ENCODE peak calls at places on chromosomes 6 and 20, in seven cellular contexts. T, E, Y, J, H, B and V are unnamed samples. For H3K27me3, the result is how much of the 10 kb centered on the place peaks cover.

GRCh38 chr6:12608874-12609273 is 107.7 kb upstream of the PHACTR1 start:
- DNase-seq in T (no peak), E (no peak), Y (no peak), J (no peak), H (no peak), B (no peak), V (no peak)

GRCh38 chr6:33691456-33692077 is 19.9 kb downstream of the UQCC2 start:
- DNase-seq in T (no peak), E (no peak), Y (no peak), J (no peak), H (no peak), B (no peak), V (no peak)

GRCh38 chr6:117513778-117514371 is 31.4 kb downstream of the DCBLD1 start:
- DNase-seq in T (no peak), E (no peak), Y (no peak), J (no peak), H (no peak), B (peak), V (no peak)

GRCh38 chr6:33851959-33852358 is 48.2 kb upstream of the MLN start:
- DNase-seq in T (peak), E (no peak), Y (peak), J (peak), H (peak), B (peak), V (peak)

GRCh38 chr20:41398408-41398807 is 31.8 kb upstream of the EMILIN3 start:
- DNase-seq in T (no peak), E (peak), Y (no peak), J (no peak), H (no peak), B (no peak), V (peak)

GRCh38 chr6:132199343-132199742 is 201.9 kb downstream of the MOXD1 start:
- DNase-seq in T (no peak), E (peak), Y (no peak), J (no peak), H (no peak), B (no peak), V (no peak)

GRCh38 chr6:169617562-169617961 is 84.3 kb downstream of the WDR27 start:
- DNase-seq in T (no peak), E (no peak), Y (no peak), J (no peak), H (no peak), B (no peak), V (no peak)

GRCh38 chr6:2739335-2739734 is 11.4 kb downstream of the MYLK4 start:
- DNase-seq in T (peak), E (peak), Y (no peak), J (no peak), H (no peak), B (no peak), V (peak)

GRCh38 chr6:40543133-40543532 is 44.0 kb downstream of the LRFN2 start:
- DNase-seq in T (no peak), E (no peak), Y (no peak), J (no peak), H (no peak), B (no peak), V (no peak)

GRCh38 chr6:125918681-125919566 is 37.6 kb upstream of the HINT3 start:
- DNase-seq in T (peak), E (peak), Y (no peak), J (peak), H (no peak), B (peak), V (peak)

GRCh38 chr6:32952817-32953739 is at the start of gene HLA-DMA:
- DNase-seq in T (peak), E (peak), Y (peak), J (peak), H (peak), B (peak), V (peak)

GRCh38 chr20:5660346-5660745 is 89.9 kb upstream of the SHLD1 start:
- DNase-seq in T (no peak), E (peak), Y (no peak), J (no peak), H (no peak), B (peak), V (peak)

GRCh38 chr6:149054559-149055194 is 262.8 kb upstream of the TAB2 start:
- DNase-seq in T (no peak), E (no peak), Y (no peak), J (no peak), H (no peak), B (no peak), V (no peak)

GRCh38 chr6:113500221-113500620 is 356.9 kb upstream of the MARCKS start:
- DNase-seq in T (peak), E (no peak), Y (no peak), J (no peak), H (no peak), B (no peak), V (no peak)

GRCh38 chr6:48765352-48765961 is 654.5 kb upstream of the PTCHD4 start:
- DNase-seq in T (peak), E (peak), Y (peak), J (peak), H (no peak), B (peak), V (peak)

GRCh38 chr6:168045706-168046620 is 33.0 kb downstream of the FRMD1 start:
- DNase-seq in T (no peak), E (peak), Y (no peak), J (no peak), H (no peak), B (no peak), V (no peak)

GRCh38 chr20:32964575-32964974 is 39.7 kb downstream of the SUN5 start:
- DNase-seq in T (no peak), E (no peak), Y (no peak), J (no peak), H (no peak), B (no peak), V (no peak)

GRCh38 chr6:5398530-5398929 is 137.2 kb downstream of the FARS2 start:
- DNase-seq in T (peak), E (peak), Y (no peak), J (no peak), H (no peak), B (peak), V (peak)

GRCh38 chr6:156848533-156848932 is 71.4 kb downstream of the ARID1B start:
- DNase-seq in T (no peak), E (no peak), Y (no peak), J (no peak), H (no peak), B (no peak), V (peak)

GRCh38 chr20:61429458-61430227 is 177.6 kb downstream of the CDH4 start:
- DNase-seq in T (no peak), E (no peak), Y (no peak), J (no peak), H (no peak), B (no peak), V (no peak)

GRCh38 chr6:147448775-147449174 is 59.7 kb upstream of the SAMD5 start:
- DNase-seq in T (no peak), E (no peak), Y (peak), J (no peak), H (no peak), B (no peak), V (no peak)
- H3K27me3 ChIP-seq in T (under half), E (under half), Y (under half), J (under half), H (under half), B (under half), V (under half)

GRCh38 chr6:142659661-142660060 is 285.3 kb downstream of the HIVEP2 start:
- DNase-seq in T (peak), E (no peak), Y (no peak), J (no peak), H (no peak), B (no peak), V (no peak)
- H3K4ac ChIP-seq in T (no peak), E (no peak), Y (no peak), J (no peak), H (no peak), B (no peak), V (no peak)

GRCh38 chr20:63005240-63005861 is 1.4 kb downstream of the BHLHE23 start:
- DNase-seq in T (no peak), E (no peak), Y (no peak), J (no peak), H (no peak), B (no peak), V (no peak)
- H3K27me3 ChIP-seq in T (half or more), E (half or more), Y (half or more), J (half or more), H (half or more), B (half or more), V (half or more)

DNA sequence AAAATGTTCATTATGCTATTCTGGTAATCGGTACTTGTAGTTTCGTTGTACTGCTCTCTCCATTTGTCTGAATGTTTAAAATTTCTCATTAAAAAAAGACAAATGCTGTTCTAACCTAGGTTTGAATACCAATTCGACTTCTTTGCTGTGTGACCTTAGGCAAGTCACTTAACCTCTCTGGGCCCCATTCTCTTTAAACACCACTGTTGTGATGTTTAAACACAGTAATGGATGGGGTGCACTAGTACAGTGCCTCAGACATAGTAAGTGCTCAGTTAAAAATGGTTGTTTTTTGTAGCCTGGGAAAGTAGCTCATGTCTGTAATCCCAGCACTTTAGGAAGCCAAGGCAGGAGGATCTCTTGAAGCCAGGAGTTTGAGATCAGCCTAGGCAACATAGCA is 138.5 kb downstream of the MRPL14 start:
- DNase-seq in T (no peak), E (no peak), Y (no peak), J (no peak), H (no peak), B (no peak), V (no peak)
- H3K4ac ChIP-seq in T (no peak), E (no peak), Y (no peak), J (no peak), H (no peak), B (no peak), V (no peak)